ENCODE peak calls at places on chromosomes 2 and 18, in four cellular contexts. H is GM12878, Q is A549, Z is HepG2. W is an unnamed sample.

GRCh38 chr18:77131100-77131651 is 1.4 kb downstream of the MBP start:
- DNase-seq in H (no peak), Q (no peak), Z (no peak), W (no peak)

GRCh38 chr18:32337821-32338220 is 132.9 kb downstream of the GAREM1 start:
- DNase-seq in H (no peak), Q (no peak), Z (no peak), W (no peak)

GRCh38 chr2:37316181-37316580 is 8.5 kb downstream of the PRKD3 start:
- DNase-seq in H (no peak), Q (no peak), Z (no peak), W (no peak)

GRCh38 chr2:219638948-219639341 is 11.5 kb downstream of the SLC4A3 start:
- DNase-seq in H (no peak), Q (no peak), Z (no peak), W (no peak)

GRCh38 chr2:205053827-205054410 is 508.6 kb downstream of the PARD3B start:
- DNase-seq in H (no peak), Q (no peak), Z (no peak), W (no peak)

GRCh38 chr2:232876071-232876977 is 6.3 kb downstream of the SNORC start:
- DNase-seq in H (no peak), Q (peak), Z (no peak), W (peak)

GRCh38 chr2:88729061-88729745 is 37.7 kb downstream of the RPIA start:
- DNase-seq in H (no peak), Q (no peak), Z (no peak), W (no peak)

GRCh38 chr2:223306371-223306770 is 254.4 kb downstream of the KCNE4 start:
- DNase-seq in H (no peak), Q (peak), Z (peak), W (peak)

GRCh38 chr2:181164699-181165098 is 184.3 kb downstream of the UBE2E3 start:
- DNase-seq in H (no peak), Q (no peak), Z (no peak), W (no peak)

GRCh38 chr2:239268082-239268481 is 132.7 kb downstream of the HDAC4 start:
- DNase-seq in H (no peak), Q (peak), Z (no peak), W (no peak)

GRCh38 chr2:25250331-25251031 is 82.1 kb upstream of the POMC start:
- DNase-seq in H (no peak), Q (no peak), Z (no peak), W (no peak)

GRCh38 chr2:240556553-240557100 is 1.2 kb downstream of the ANKMY1 start:
- DNase-seq in H (no peak), Q (peak), Z (peak), W (peak)

GRCh38 chr2:212726403-212726802 is 187.8 kb upstream of the ERBB4 start:
- DNase-seq in H (no peak), Q (no peak), Z (no peak), W (peak)

GRCh38 chr18:30689216-30689615 is 353.3 kb downstream of the DSC3 start:
- DNase-seq in H (no peak), Q (no peak), Z (no peak), W (no peak)

GRCh38 chr2:58574873-58575272 is 333.7 kb upstream of the FANCL start:
- DNase-seq in H (no peak), Q (no peak), Z (no peak), W (no peak)

GRCh38 chr2:44168684-44169154 is at the start of gene PPM1B:
- DNase-seq in H (no peak), Q (no peak), Z (no peak), W (peak)

GRCh38 chr2:122167561-122167960 is 412.1 kb downstream of the TSN start:
- DNase-seq in H (no peak), Q (no peak), Z (no peak), W (no peak)

GRCh38 chr18:9854801-9855676 is 30.7 kb upstream of the TXNDC2 start:
- DNase-seq in H (no peak), Q (no peak), Z (peak), W (no peak)

GRCh38 chr2:188976545-188977268 is 2.5 kb downstream of the COL3A1 start:
- DNase-seq in H (no peak), Q (no peak), Z (peak), W (no peak)

GRCh38 chr2:98127229-98127989 is 40.4 kb downstream of the VWA3B start:
- DNase-seq in H (no peak), Q (no peak), Z (no peak), W (no peak)

GRCh38 chr2:75424936-75425619 is 135.7 kb downstream of the EVA1A start:
- DNase-seq in H (no peak), Q (peak), Z (peak), W (no peak)

DNA sequence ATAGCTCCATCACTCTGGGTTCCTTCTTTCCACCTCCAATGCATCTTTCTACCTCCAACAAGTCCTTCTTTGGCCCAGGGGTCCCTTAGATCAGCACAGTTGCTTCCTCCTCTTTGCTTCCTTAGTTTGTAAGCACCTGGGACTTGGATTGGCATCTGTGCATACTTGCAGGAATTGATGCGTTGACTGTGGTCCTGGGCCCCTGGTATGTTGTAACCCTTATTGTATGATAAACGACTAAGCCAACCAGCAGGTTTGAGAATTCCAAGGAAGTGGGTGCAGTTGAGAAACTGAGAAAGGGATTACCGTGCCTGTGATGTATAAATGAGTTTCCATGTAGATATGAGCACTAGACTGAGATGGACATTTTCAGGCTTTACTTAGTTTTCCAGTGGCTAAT is 55.9 kb downstream of the ARHGAP28 start:
- DNase-seq in H (no peak), Q (no peak), Z (no peak), W (no peak)
- TF ChIP-seq CHD2 in H (no peak), Q (no peak), Z (no peak), W (no peak)

GRCh38 chr2:47065771-47066380 is 89.2 kb downstream of the STPG4 start:
- DNase-seq in H (no peak), Q (no peak), Z (no peak), W (no peak)
- TF ChIP-seq CHD2 in H (no peak), Q (no peak), Z (no peak), W (no peak)

DNA sequence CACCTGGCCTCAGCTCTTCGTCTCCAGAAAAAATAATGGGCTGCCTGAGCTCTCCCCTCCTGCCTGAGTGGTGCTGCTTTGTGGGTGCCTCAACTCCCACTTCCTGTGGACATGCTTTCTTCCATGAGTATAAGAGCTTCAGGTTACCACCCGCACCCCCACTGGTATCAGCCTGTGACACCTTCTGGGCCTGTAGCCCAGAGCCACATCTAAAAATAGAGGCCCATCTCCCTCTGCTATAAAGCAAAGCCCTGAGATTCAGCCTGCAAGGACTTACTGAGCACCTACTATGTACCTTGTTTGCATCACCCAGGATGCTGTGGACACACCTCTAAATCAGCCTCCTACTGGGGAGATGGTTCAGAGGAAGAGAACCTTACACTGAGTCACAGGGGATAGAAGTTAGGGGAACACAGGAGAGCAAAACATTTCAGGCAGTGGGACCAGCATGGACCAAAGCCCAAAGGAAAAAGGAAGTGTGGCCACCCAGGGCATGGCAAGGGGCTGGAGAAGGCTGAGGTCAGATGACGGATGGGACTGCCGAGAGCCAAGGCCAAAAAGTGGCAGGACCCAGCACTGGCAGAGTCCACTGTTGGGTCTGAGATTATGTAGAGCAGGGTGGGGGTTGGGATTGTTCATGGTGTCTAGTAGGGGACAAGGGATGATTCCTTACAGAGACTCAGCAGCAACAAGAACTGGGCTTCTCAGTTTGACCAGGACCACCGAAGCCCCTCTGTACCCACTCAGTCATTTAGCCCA is 123.7 kb upstream of the PPP1CB start:
- DNase-seq in H (no peak), Q (no peak), Z (no peak), W (no peak)
- TF ChIP-seq CHD2 in H (no peak), Q (no peak), Z (no peak), W (no peak)

GRCh38 chr18:21131698-21132230 is 20.2 kb upstream of the ROCK1 start:
- DNase-seq in H (no peak), Q (no peak), Z (no peak), W (no peak)

GRCh38 chr18:21132398-21132918 is 20.8 kb upstream of the ROCK1 start:
- DNase-seq in H (no peak), Q (no peak), Z (no peak), W (no peak)

GRCh38 chr18:21129586-21130216 is 18.1 kb upstream of the ROCK1 start:
- DNase-seq in H (no peak), Q (no peak), Z (no peak), W (no peak)

DNA sequence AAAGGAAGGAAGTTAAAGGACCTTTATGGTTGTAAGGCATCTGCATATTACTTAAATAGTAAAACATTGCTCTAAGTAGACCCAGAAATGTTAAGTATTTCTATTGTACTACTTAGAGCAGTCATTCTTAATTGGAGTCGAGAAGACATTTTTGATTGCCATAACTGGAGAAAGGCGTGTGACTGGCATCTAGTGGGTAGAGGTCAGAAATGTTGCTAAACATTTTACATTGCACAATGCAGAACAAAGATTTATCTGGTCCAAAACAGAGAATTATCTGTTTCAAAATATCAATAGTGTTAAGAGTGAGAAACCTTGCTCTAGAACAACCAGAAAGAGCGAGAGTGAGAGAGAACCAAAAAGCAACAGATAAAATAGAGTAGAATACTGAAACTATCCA is 23.3 kb upstream of the ROCK1 start:
- DNase-seq in H (no peak), Q (peak), Z (no peak), W (no peak)
- TF ChIP-seq CHD2 in H (no peak), Q (no peak), Z (no peak), W (no peak)

DNA sequence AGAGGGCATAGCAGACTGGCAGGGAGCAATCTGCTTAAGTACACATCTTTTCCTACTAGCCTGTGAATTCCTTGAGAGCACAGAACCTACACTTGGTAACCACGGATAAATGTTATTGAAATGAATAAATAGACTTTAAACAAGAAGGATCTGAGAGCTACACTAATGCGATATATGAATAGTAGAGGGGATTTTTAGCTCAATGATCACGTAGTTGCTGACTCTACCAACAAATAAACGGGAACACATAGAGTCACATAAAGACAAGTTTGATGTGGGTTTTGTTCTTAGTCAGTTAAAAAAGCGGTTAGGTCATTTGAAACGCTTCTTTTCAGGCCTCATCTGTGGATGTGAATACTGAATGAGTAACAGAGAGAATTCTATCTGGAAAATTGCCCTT is 290.3 kb upstream of the CCDC68 start:
- DNase-seq in H (peak), Q (no peak), Z (no peak), W (no peak)
- TF ChIP-seq CHD2 in H (no peak), Q (no peak), Z (no peak), W (no peak)

GRCh38 chr2:55618649-55619055 is 1.2 kb upstream of the PPP4R3B start:
- DNase-seq in H (no peak), Q (peak), Z (peak), W (no peak)
- TF ChIP-seq CHD2 in H (peak), Q (no peak), Z (no peak), W (no peak)

DNA sequence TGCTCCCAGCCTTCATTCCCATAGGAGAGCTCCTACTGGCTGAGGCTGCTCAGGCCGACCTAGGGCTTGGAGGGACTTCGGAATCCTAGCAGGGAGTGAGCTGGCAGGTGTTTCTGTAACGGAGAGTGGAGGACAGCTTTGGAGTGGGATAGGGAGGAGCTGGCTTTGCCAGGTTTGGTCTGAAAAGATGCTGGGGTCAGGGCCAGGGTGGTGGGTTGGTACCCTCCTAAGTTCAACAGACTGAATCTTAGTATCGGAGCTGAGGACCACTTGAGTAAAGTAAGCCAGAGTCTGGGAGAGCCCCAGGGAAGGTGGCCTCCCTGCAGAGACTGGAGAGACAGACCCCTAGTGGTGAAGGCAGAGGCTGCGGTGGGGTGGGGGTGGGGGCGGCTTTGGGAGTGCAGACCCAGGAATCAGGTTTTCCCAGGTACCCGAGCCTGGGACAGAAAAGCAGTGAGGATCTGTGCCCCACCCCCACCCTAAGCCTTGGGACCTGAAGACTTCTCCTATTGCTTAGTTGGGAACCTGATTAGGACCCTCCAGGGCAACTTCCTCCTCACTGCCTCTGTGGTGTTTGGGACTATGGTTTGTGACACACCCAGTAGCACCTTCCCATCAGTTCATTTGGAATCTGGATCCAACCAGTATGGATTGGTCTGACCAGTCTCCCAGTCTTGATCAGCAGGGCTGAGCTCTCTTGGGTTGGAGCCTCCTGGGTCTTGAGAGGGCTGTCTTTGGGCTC is 3.0 kb downstream of the CNNM4 start:
- DNase-seq in H (no peak), Q (no peak), Z (peak), W (no peak)
- TF ChIP-seq CHD2 in H (peak), Q (no peak), Z (no peak), W (no peak)